ENCODE peak calls at places on chromosome 4, in seven cellular contexts. One of them, this sample, is unnamed.

GRCh38 chr4:91171217-91171616 is 1044.0 kb downstream of the CCSER1 start:
- DNase-seq in CD8-positive, alpha-beta memory T cell: no peak
- DNase-seq in cardiac fibroblast: no peak
- DNase-seq in AG04449: no peak
- DNase-seq in MCF 10A: peak
- DNase-seq in GM12892: no peak
- DNase-seq in EL: no peak
- DNase-seq in this sample: no peak

GRCh38 chr4:150002561-150002960 is 75.7 kb upstream of the DCLK2 start:
- DNase-seq in EL: peak
- DNase-seq in CD8-positive, alpha-beta memory T cell: no peak
- DNase-seq in AG04449: no peak
- DNase-seq in cardiac fibroblast: peak
- DNase-seq in MCF 10A: no peak
- DNase-seq in GM12892: no peak
- DNase-seq in this sample: no peak

GRCh38 chr4:28228575-28228974 is 1367.9 kb downstream of the STIM2 start:
- DNase-seq in CD8-positive, alpha-beta memory T cell: no peak
- DNase-seq in AG04449: no peak
- DNase-seq in GM12892: no peak
- DNase-seq in MCF 10A: no peak
- DNase-seq in cardiac fibroblast: no peak
- DNase-seq in EL: peak
- DNase-seq in this sample: no peak

GRCh38 chr4:133969202-133969873 is 232.3 kb downstream of the PABPC4L start:
- DNase-seq in MCF 10A: peak
- DNase-seq in cardiac fibroblast: peak
- DNase-seq in AG04449: no peak
- DNase-seq in CD8-positive, alpha-beta memory T cell: no peak
- DNase-seq in GM12892: no peak
- DNase-seq in EL: peak
- DNase-seq in this sample: peak

GRCh38 chr4:123110685-123111084 is 188.3 kb upstream of the NUDT6 start:
- DNase-seq in AG04449: no peak
- DNase-seq in GM12892: no peak
- DNase-seq in CD8-positive, alpha-beta memory T cell: no peak
- DNase-seq in cardiac fibroblast: no peak
- DNase-seq in EL: peak
- DNase-seq in MCF 10A: no peak
- DNase-seq in this sample: no peak

GRCh38 chr4:149409186-149410056 is 406.2 kb downstream of the IQCM start:
- DNase-seq in EL: peak
- DNase-seq in AG04449: peak
- DNase-seq in cardiac fibroblast: peak
- DNase-seq in CD8-positive, alpha-beta memory T cell: no peak
- DNase-seq in MCF 10A: peak
- DNase-seq in GM12892: no peak
- DNase-seq in this sample: peak

GRCh38 chr4:175339100-175339707 is 421.0 kb downstream of the ADAM29 start:
- DNase-seq in CD8-positive, alpha-beta memory T cell: no peak
- DNase-seq in AG04449: peak
- DNase-seq in cardiac fibroblast: no peak
- DNase-seq in GM12892: no peak
- DNase-seq in EL: peak
- DNase-seq in MCF 10A: peak
- DNase-seq in this sample: peak

GRCh38 chr4:154471924-154472323 is 19.7 kb downstream of the DCHS2 start:
- DNase-seq in GM12892: no peak
- DNase-seq in CD8-positive, alpha-beta memory T cell: no peak
- DNase-seq in EL: no peak
- DNase-seq in AG04449: no peak
- DNase-seq in cardiac fibroblast: no peak
- DNase-seq in MCF 10A: peak
- DNase-seq in this sample: no peak

GRCh38 chr4:69156913-69157312 is 57.6 kb downstream of the UGT2B11 start:
- DNase-seq in cardiac fibroblast: peak
- DNase-seq in EL: peak
- DNase-seq in MCF 10A: peak
- DNase-seq in AG04449: no peak
- DNase-seq in CD8-positive, alpha-beta memory T cell: no peak
- DNase-seq in GM12892: no peak
- DNase-seq in this sample: no peak

GRCh38 chr4:24896977-24897376 is 15.9 kb downstream of the CCDC149 start:
- DNase-seq in GM12892: no peak
- DNase-seq in cardiac fibroblast: no peak
- DNase-seq in AG04449: no peak
- DNase-seq in MCF 10A: no peak
- DNase-seq in CD8-positive, alpha-beta memory T cell: no peak
- DNase-seq in EL: no peak
- DNase-seq in this sample: no peak

This sample was measured in MG63.